ENCODE peak calls at places on chromosomes 5 and 9, in five cellular contexts. A, N, P, W and O are unnamed samples.

GRCh38 chr5:116273458-116274242 is 188.8 kb downstream of the COMMD10 start:
- DNase-seq in A (no peak), P (peak), W (no peak), N (no peak), O (no peak)

GRCh38 chr5:176183321-176184074 is 54.7 kb upstream of the SIMC1 start:
- DNase-seq in A (no peak), N (no peak), W (no peak), P (no peak), O (peak)

GRCh38 chr5:174514325-174514724 is 210.1 kb upstream of the MSX2 start:
- DNase-seq in N (no peak), P (no peak), W (no peak), A (no peak), O (no peak)

GRCh38 chr5:170053896-170054295 is 51.8 kb upstream of the FOXI1 start:
- DNase-seq in P (no peak), N (no peak), W (no peak), A (no peak), O (no peak)

GRCh38 chr5:65876496-65876895 is 49.9 kb upstream of the ERBIN start:
- DNase-seq in N (no peak), P (no peak), A (no peak), W (no peak), O (no peak)

GRCh38 chr5:172452398-172453205 is 1.7 kb downstream of the SH3PXD2B start:
- DNase-seq in P (no peak), W (peak), N (no peak), A (no peak), O (no peak)

GRCh38 chr5:111755264-111755941 is 1.6 kb downstream of the NREP start:
- DNase-seq in W (no peak), N (no peak), P (no peak), A (no peak), O (no peak)

GRCh38 chr9:712643-713042 is 128.9 kb upstream of the DMRT1 start:
- DNase-seq in W (no peak), P (no peak), N (no peak), A (no peak), O (no peak)

GRCh38 chr5:78677777-78678668 is 29.5 kb upstream of the LHFPL2 start:
- DNase-seq in N (no peak), A (peak), W (peak), P (peak), O (no peak)

GRCh38 chr5:66197764-66198405 is 53.8 kb downstream of the SREK1 start:
- DNase-seq in A (no peak), W (no peak), P (no peak), N (peak), O (no peak)

GRCh38 chr5:96582343-96582742 is 79.8 kb upstream of the CAST start:
- DNase-seq in P (no peak), W (peak), A (no peak), N (no peak), O (peak)

GRCh38 chr9:15191358-15191757 is 115.7 kb downstream of the TTC39B start:
- DNase-seq in A (no peak), N (no peak), P (no peak), W (no peak), O (no peak)

GRCh38 chr9:134526798-134527492 is 114.7 kb upstream of the COL5A1 start:
- DNase-seq in N (no peak), W (no peak), P (no peak), A (no peak), O (no peak)

GRCh38 chr5:58363850-58364249 is 96.0 kb downstream of the PLK2 start:
- DNase-seq in N (no peak), W (no peak), P (no peak), A (no peak), O (no peak)

GRCh38 chr9:107213561-107214028 is 69.5 kb upstream of the RAD23B start:
- DNase-seq in A (no peak), N (peak), P (peak), W (no peak), O (no peak)

GRCh38 chr5:150411245-150411979 is 1.3 kb downstream of the CD74 start:
- DNase-seq in A (no peak), P (no peak), N (no peak), W (no peak), O (peak)

GRCh38 chr5:78501411-78502338 is 141.3 kb downstream of the SCAMP1 start:
- DNase-seq in W (no peak), P (no peak), A (no peak), N (no peak), O (no peak)

GRCh38 chr5:93130623-93131022 is 450.4 kb downstream of the NR2F1-AS1 start:
- DNase-seq in P (no peak), A (no peak), W (no peak), N (no peak), O (no peak)

GRCh38 chr5:113489299-113489698 is 1.0 kb upstream of the MCC start:
- DNase-seq in W (peak), N (peak), A (no peak), P (no peak), O (no peak)

GRCh38 chr5:2780421-2781171 is 29.1 kb upstream of the IRX2 start:
- DNase-seq in P (no peak), W (no peak), N (no peak), A (no peak), O (no peak)

GRCh38 chr9:31556667-31557463 is 827.6 kb upstream of the ACO1 start:
- DNase-seq in W (no peak), A (no peak), N (no peak), P (no peak), O (no peak)

GRCh38 chr5:431711-432050 is 11.3 kb upstream of the EXOC3 start:
- DNase-seq in N (no peak), W (no peak), P (no peak), A (no peak), O (no peak)

GRCh38 chr9:4604678-4605095 is 57.4 kb upstream of the PLPP6 start:
- DNase-seq in A (peak), N (peak), W (peak), P (peak), O (peak)

DNA sequence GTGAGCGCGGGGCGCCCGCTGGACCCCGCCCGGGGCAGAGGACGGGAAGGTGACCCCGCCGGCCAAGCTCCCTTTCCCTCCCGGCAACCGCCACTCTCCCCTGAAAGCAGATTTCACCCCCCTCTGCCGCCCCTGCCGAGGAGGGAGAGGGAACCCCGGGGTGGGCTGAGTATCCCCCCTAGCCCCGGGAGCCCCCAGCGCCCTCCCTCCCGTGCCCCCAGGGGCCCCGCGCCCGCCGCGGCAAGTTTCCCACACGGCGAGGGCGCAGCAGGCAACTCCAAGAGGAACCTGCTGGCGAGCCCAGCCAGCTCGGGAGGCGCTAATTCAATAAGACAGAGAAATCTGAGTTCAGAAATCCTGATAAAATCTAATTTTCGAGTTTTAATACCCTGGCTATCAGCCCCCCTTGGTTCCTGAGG is 1.6 kb downstream of the NTNG2 start:
- DNase-seq in P (no peak), N (no peak), W (peak), A (no peak), O (no peak)
- TF ChIP-seq FOXM1 in P (no peak), N (no peak), W (no peak), A (no peak), O (no peak)

GRCh38 chr5:61277781-61278180 is 54.3 kb upstream of the ZSWIM6 start:
- DNase-seq in N (no peak), P (no peak), W (no peak), A (no peak), O (no peak)

GRCh38 chr5:61273279-61273678 is 58.8 kb upstream of the ZSWIM6 start:
- DNase-seq in A (no peak), N (no peak), P (no peak), W (no peak), O (no peak)

GRCh38 chr5:61274561-61274960 is 57.5 kb upstream of the ZSWIM6 start:
- DNase-seq in W (no peak), P (no peak), N (no peak), A (no peak), O (no peak)

GRCh38 chr5:61277190-61277589 is 54.9 kb upstream of the ZSWIM6 start:
- DNase-seq in W (no peak), N (peak), A (no peak), P (no peak), O (no peak)

DNA sequence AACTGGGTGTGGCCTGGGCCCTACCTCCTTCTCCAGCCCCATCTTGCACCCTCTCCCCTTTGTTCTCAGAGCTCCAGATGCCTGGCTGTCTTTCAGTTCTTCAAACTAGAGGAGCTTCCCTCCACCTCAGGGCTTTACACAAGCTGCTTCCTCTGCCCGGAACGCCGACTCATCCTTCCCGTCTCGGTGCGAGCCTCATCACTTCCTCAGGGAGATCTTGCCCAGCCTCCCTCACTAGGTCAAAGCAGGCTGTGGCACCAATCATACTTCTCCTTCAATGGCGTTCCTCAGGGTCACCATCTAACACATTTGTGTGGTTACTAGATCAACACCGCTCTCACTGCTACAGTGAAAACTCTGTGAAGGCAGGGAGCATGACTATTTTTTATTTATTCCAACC is 56.2 kb upstream of the ZSWIM6 start:
- DNase-seq in P (no peak), A (no peak), N (no peak), W (no peak), O (no peak)
- TF ChIP-seq FOXM1 in P (no peak), A (no peak), N (no peak), W (no peak), O (no peak)

GRCh38 chr9:79387091-79387490 is 184.7 kb upstream of the TLE4 start:
- DNase-seq in W (no peak), A (no peak), P (no peak), N (no peak), O (no peak)
- TF ChIP-seq FOXM1 in W (no peak), A (no peak), P (no peak), N (no peak), O (no peak)

DNA sequence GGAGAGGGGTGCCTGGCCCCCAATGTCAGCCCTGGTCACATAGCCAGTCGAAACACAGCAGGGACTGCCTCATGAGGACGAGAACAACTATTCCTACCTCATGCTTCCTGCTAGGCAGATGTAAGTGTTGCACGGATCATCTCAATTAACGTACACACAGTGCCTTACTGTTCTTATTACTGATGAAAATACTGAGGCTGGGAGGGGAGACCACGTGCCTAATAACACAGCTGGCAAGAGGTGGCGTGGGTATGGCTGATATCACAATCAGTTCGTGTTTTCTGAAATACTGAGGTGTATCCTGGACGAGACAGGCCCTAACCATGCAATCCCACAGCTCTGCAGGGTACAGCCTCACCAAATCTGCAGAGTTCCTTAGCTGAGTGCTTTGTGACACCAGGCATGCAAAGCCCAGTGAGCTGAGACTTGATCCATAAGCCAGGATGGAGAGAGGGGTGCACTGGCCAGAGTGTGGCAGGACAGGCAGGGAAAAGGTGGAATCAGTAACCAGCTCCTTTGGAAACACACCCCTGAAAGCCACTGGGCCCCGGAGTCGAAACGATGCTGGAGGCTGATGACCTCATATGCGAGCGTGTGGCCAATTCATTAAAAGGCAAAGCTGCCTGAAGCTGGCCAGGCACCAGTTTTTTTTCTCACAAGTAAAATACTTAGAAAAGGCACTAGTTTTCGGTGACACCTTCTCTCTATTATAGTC is 64.0 kb downstream of the PRRT1B start:
- DNase-seq in P (no peak), N (no peak), A (no peak), W (no peak), O (no peak)
- TF ChIP-seq FOXM1 in P (no peak), N (no peak), A (no peak), W (no peak), O (no peak)